ENCODE peak calls at places on chromosomes 3 and 15, in four cellular contexts. One of them, this sample, is unnamed. For H3K27me3 and H3K4me1, the result is how much of the 10 kb centered on the place peaks cover.

GRCh38 chr3:61789861-61790260 is 228.5 kb downstream of the PTPRG start:
- DNase-seq in heart right ventricle: no peak
- DNase-seq in esophagus squamous epithelium: no peak
- DNase-seq in neuronal stem cell: no peak
- DNase-seq in this sample: no peak

GRCh38 chr3:46278816-46279672 is 36.8 kb downstream of the CCR3 start:
- DNase-seq in heart right ventricle: no peak
- DNase-seq in esophagus squamous epithelium: no peak
- DNase-seq in neuronal stem cell: no peak
- DNase-seq in this sample: no peak

GRCh38 chr3:165254812-165255211 is 58.6 kb upstream of the SLITRK3 start:
- DNase-seq in heart right ventricle: no peak
- DNase-seq in esophagus squamous epithelium: no peak
- DNase-seq in neuronal stem cell: peak
- DNase-seq in this sample: no peak

GRCh38 chr15:64896371-64897069 is 15.2 kb upstream of the ANKDD1A start:
- DNase-seq in heart right ventricle: no peak
- DNase-seq in esophagus squamous epithelium: no peak
- DNase-seq in neuronal stem cell: no peak
- DNase-seq in this sample: no peak

GRCh38 chr15:94584833-94585244 is 353.5 kb downstream of the MCTP2 start:
- DNase-seq in heart right ventricle: peak
- DNase-seq in esophagus squamous epithelium: no peak
- DNase-seq in neuronal stem cell: no peak
- DNase-seq in this sample: peak

GRCh38 chr3:152398495-152398894 is 129.8 kb downstream of the MBNL1 start:
- DNase-seq in heart right ventricle: no peak
- DNase-seq in esophagus squamous epithelium: no peak
- DNase-seq in neuronal stem cell: no peak
- DNase-seq in this sample: no peak

GRCh38 chr3:114496021-114496434 is 202.2 kb downstream of the TIGIT start:
- DNase-seq in heart right ventricle: peak
- DNase-seq in esophagus squamous epithelium: no peak
- DNase-seq in neuronal stem cell: no peak
- DNase-seq in this sample: no peak

GRCh38 chr3:159499031-159499793 is 489.4 kb upstream of the IL12A start:
- DNase-seq in heart right ventricle: no peak
- DNase-seq in esophagus squamous epithelium: no peak
- DNase-seq in neuronal stem cell: no peak
- DNase-seq in this sample: no peak

GRCh38 chr3:151383111-151383510 is 1.4 kb downstream of the P2RY12 start:
- DNase-seq in heart right ventricle: no peak
- DNase-seq in esophagus squamous epithelium: no peak
- DNase-seq in neuronal stem cell: no peak
- DNase-seq in this sample: no peak

GRCh38 chr3:131555456-131555855 is 52.7 kb upstream of the MRPL3 start:
- DNase-seq in heart right ventricle: no peak
- DNase-seq in esophagus squamous epithelium: no peak
- DNase-seq in neuronal stem cell: no peak
- DNase-seq in this sample: no peak

GRCh38 chr3:131564812-131565211 is 62.0 kb upstream of the MRPL3 start:
- DNase-seq in heart right ventricle: no peak
- DNase-seq in esophagus squamous epithelium: no peak
- DNase-seq in neuronal stem cell: no peak
- DNase-seq in this sample: no peak

GRCh38 chr3:131561511-131561910 is 58.7 kb upstream of the MRPL3 start:
- DNase-seq in heart right ventricle: no peak
- DNase-seq in esophagus squamous epithelium: no peak
- DNase-seq in neuronal stem cell: peak
- DNase-seq in this sample: no peak

DNA sequence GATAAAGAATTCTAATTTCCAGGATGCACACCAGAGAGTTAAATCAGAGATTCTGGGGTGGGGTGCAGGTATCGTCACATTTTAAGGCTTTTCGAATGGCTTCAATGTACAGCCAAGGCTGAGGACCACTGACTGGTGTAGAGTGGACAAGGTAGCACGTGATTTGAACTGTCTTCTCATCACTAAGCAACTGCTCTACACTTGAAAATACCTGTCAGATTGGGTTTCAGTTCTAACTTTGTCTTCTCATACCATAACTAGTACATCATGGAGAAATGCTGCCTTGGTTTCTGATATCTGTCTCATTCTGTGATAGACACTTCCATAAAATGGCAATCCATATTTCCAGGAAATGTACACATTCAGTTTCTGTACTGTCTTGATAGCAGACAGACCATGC is 58.0 kb upstream of the MRPL3 start:
- DNase-seq in heart right ventricle: no peak
- DNase-seq in esophagus squamous epithelium: no peak
- DNase-seq in neuronal stem cell: no peak
- DNase-seq in this sample: no peak
- H3K27me3 ChIP-seq in heart right ventricle: under half
- H3K27me3 ChIP-seq in esophagus squamous epithelium: under half
- H3K27me3 ChIP-seq in neuronal stem cell: under half
- H3K27me3 ChIP-seq in this sample: under half

DNA sequence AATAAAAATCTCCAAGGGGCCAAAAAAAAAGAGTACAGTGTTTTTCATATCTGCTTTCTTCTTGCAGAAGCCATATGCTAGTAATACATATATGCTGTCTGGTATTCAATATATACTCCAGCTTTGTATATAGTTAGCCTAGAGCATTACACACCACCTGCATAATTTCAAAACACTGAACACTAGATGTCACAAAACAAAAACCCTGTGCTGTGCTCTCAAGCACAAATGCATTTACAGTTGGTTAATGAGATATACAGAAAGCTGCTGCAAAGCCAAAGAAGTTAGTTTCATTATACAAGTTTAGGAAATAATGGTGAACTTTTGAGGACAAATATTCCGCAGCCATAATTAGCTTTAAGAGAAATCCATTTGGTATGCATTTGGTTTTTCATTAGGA is 683.6 kb upstream of the NR2F2 start:
- DNase-seq in heart right ventricle: no peak
- DNase-seq in esophagus squamous epithelium: no peak
- DNase-seq in neuronal stem cell: no peak
- DNase-seq in this sample: no peak
- H3K4me1 ChIP-seq in heart right ventricle: under half
- H3K4me1 ChIP-seq in esophagus squamous epithelium: under half
- H3K4me1 ChIP-seq in neuronal stem cell: under half
- H3K4me1 ChIP-seq in this sample: under half

GRCh38 chr15:51879555-51879954 is 50.1 kb downstream of the TMOD3 start:
- DNase-seq in heart right ventricle: no peak
- DNase-seq in esophagus squamous epithelium: no peak
- DNase-seq in neuronal stem cell: no peak
- DNase-seq in this sample: no peak
- H3K27ac ChIP-seq in heart right ventricle: peak
- H3K27ac ChIP-seq in esophagus squamous epithelium: peak
- H3K27ac ChIP-seq in neuronal stem cell: no peak
- H3K27ac ChIP-seq in this sample: peak

DNA sequence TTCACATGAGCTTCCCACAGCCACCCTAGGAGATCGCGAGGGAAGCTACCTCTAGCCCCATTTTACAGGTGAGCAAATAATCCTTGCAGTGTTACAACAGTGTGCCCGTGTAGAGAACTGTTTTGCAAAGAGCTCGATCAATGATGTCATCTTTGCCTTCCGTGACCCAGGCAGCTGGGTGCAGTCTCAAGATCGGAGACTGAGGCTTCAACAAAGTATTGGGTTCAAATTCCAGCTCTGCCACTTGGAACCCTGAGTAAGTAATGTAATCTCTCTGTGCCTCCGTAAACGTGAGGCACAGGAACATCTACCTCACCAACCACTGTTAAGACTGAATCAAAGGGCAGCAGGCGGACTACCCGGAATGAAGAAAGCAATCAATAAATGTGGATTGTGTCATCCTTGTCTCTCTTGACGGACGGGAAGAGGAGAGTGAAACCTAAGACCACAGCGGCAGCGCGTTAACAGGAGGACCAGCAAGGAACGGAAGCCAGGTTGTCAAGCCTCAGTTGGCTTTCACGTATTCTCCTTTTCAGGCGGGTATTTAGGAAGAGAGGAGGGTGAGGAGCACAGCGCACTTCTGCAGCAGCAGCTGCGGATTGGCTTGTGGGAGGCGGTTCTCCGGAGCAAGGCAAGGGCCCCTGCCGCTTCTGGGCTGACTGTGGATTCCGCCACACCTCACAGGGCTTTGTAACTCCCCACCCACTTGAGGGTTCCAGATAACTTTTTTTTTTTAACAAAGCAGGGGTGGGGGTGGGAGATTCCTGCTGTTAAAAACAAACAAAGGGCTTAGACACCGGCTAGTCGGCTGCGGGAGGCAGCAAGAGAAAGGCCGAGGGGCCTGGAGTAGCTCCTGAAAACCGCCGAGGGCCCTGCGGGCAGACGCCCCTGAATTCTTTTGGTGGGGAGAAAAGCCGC is 1.5 kb upstream of the SMAD3 start:
- DNase-seq in heart right ventricle: no peak
- DNase-seq in esophagus squamous epithelium: no peak
- DNase-seq in neuronal stem cell: peak
- DNase-seq in this sample: no peak
- H3K27me3 ChIP-seq in heart right ventricle: under half
- H3K27me3 ChIP-seq in esophagus squamous epithelium: under half
- H3K27me3 ChIP-seq in neuronal stem cell: under half
- H3K27me3 ChIP-seq in this sample: under half

GRCh38 chr3:111872948-111873347 is 13.9 kb downstream of the PHLDB2 start:
- DNase-seq in heart right ventricle: no peak
- DNase-seq in esophagus squamous epithelium: no peak
- DNase-seq in neuronal stem cell: no peak
- DNase-seq in this sample: no peak

GRCh38 chr3:111874177-111874820 is 15.2 kb downstream of the PHLDB2 start:
- DNase-seq in heart right ventricle: no peak
- DNase-seq in esophagus squamous epithelium: no peak
- DNase-seq in neuronal stem cell: no peak
- DNase-seq in this sample: no peak

GRCh38 chr3:111867889-111868426 is 8.9 kb downstream of the PHLDB2 start:
- DNase-seq in heart right ventricle: no peak
- DNase-seq in esophagus squamous epithelium: no peak
- DNase-seq in neuronal stem cell: no peak
- DNase-seq in this sample: no peak

DNA sequence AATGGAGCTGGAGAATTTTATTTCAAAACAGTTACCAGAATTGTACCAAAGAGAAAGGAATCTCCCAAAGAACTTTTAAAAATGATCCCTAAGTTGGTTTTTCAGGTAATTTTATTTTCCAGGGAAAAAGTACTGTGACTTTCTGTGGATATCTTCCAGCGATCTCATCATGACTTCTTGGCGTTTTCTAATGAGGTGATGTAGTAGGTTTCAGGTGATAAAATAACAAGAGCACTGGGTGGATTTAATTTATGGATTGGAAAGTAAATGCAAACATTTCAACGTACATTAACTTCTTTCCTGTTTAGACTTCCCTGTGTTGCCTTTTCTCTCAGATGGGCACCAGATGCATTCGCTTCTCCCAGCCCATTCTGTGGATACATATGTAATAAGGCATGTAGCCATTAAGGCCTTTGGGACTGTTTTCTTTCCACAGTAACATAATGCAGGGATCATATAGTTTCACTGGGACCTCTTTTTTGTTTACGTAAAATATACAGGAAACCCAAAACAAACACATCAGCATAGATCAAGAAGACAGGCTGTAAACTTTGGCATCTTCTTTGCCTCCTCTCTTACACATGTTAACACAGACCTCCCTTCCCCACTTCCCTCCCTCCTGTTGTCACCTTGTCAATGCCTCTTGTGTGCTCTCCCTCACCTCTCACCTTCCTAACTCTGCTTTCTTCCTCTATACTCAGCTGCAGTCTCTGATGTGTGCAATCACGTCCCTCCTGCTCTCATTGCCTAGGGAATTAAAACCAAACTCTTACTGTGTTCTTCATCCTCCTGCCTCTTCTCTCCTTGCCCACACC is 13.0 kb downstream of the PHLDB2 start:
- DNase-seq in heart right ventricle: no peak
- DNase-seq in esophagus squamous epithelium: no peak
- DNase-seq in neuronal stem cell: no peak
- DNase-seq in this sample: no peak
- H3K4me1 ChIP-seq in heart right ventricle: half or more
- H3K4me1 ChIP-seq in esophagus squamous epithelium: under half
- H3K4me1 ChIP-seq in neuronal stem cell: under half
- H3K4me1 ChIP-seq in this sample: under half

GRCh38 chr15:67181221-67181639 is 73.2 kb downstream of the AAGAB start:
- DNase-seq in heart right ventricle: no peak
- DNase-seq in esophagus squamous epithelium: no peak
- DNase-seq in neuronal stem cell: no peak
- DNase-seq in this sample: no peak

GRCh38 chr15:67185621-67186225 is 68.7 kb downstream of the AAGAB start:
- DNase-seq in heart right ventricle: no peak
- DNase-seq in esophagus squamous epithelium: no peak
- DNase-seq in neuronal stem cell: no peak
- DNase-seq in this sample: no peak

GRCh38 chr15:67184208-67184925 is 70.1 kb downstream of the AAGAB start:
- DNase-seq in heart right ventricle: no peak
- DNase-seq in esophagus squamous epithelium: no peak
- DNase-seq in neuronal stem cell: no peak
- DNase-seq in this sample: no peak

GRCh38 chr15:67185051-67185450 is 69.4 kb downstream of the AAGAB start:
- DNase-seq in heart right ventricle: no peak
- DNase-seq in esophagus squamous epithelium: no peak
- DNase-seq in neuronal stem cell: no peak
- DNase-seq in this sample: no peak

DNA sequence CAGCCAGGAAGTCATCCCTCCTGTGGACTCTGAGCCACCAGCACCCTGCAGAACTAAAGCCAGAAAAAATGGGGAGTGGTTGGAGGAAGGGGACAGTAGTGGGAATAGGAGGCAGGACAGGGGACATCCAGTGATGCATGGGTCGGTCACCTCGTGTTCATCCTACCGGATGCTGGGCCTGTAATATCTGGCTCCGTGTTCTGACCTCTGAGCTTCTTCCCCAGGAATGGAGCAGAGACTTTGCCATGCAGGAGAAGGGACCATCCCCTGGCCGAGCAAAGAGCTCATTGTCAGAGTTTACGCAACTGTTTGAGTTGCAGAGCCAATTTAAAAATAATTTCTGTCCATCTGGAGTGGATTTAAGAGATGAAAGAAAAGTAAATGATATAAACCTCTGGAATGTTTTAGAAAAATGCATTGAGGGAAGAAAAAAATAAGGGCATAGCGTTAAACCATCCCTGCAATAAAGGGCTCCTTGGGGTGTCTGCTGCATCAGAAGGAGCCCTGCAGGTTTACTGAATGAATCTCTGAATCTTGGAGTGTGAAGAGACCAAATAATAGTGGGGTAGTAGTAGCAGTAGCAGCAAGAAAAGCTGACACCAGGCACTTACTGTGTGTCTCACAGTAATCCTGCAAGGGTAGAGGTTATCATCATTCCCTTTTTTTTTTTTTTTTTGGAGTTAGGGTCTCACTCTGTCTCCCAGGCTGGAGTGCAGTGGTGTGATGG is 70.9 kb downstream of the AAGAB start:
- DNase-seq in heart right ventricle: no peak
- DNase-seq in esophagus squamous epithelium: no peak
- DNase-seq in neuronal stem cell: no peak
- DNase-seq in this sample: no peak
- H3K27ac ChIP-seq in heart right ventricle: no peak
- H3K27ac ChIP-seq in esophagus squamous epithelium: peak
- H3K27ac ChIP-seq in neuronal stem cell: no peak
- H3K27ac ChIP-seq in this sample: no peak

This sample was measured in CD4-positive, CD25-positive, alpha-beta regulatory T cell.